ENCODE peak calls at places on chromosomes 2 and 18, in seven cellular contexts. M is CD4-positive, alpha-beta T cell; W is colonic mucosa; J is stomach; O is AG10803; F is A549; K is type B pancreatic cell. C is an unnamed sample.

GRCh38 chr18:36693931-36694661 is 134.7 kb downstream of the TPGS2 start:
- DNase-seq in K (no peak), O (peak), F (peak), J (no peak), W (no peak), M (no peak), C (no peak)

GRCh38 chr2:203510941-203511305 is 24.2 kb downstream of the RAPH1 start:
- DNase-seq in F (no peak), M (no peak), J (no peak), W (peak), K (no peak), O (no peak), C (no peak)

GRCh38 chr18:59141294-59142068 is 1.8 kb downstream of the SEC11C start:
- DNase-seq in W (no peak), F (no peak), O (no peak), K (no peak), M (no peak), J (no peak), C (no peak)

GRCh38 chr2:169485650-169486138 is 6.4 kb downstream of the BBS5 start:
- DNase-seq in F (no peak), K (no peak), W (no peak), J (no peak), O (no peak), M (no peak), C (no peak)

GRCh38 chr2:115075800-115076199 is 633.4 kb downstream of the DPP10 start:
- DNase-seq in J (no peak), M (no peak), O (no peak), K (no peak), F (no peak), W (no peak), C (no peak)

GRCh38 chr2:175275499-175275898 is 94.0 kb upstream of the ATP5MC3 start:
- DNase-seq in F (no peak), K (no peak), J (no peak), M (no peak), W (no peak), O (no peak), C (no peak)

GRCh38 chr18:43847164-43848091 is 570.1 kb upstream of the SYT4 start:
- DNase-seq in K (no peak), F (no peak), J (no peak), O (peak), W (no peak), M (no peak), C (no peak)

GRCh38 chr2:169965495-169965894 is 138.2 kb downstream of the UBR3 start:
- DNase-seq in O (no peak), F (no peak), J (no peak), W (no peak), M (no peak), K (no peak), C (no peak)

GRCh38 chr2:170088776-170089175 is 89.2 kb upstream of the MYO3B start:
- DNase-seq in O (peak), K (no peak), J (no peak), F (no peak), W (no peak), M (no peak), C (no peak)

GRCh38 chr2:229627728-229628127 is 86.6 kb downstream of the DNER start:
- DNase-seq in F (no peak), J (no peak), W (no peak), M (no peak), O (no peak), K (no peak), C (no peak)

GRCh38 chr2:119198267-119198840 is 25.3 kb upstream of the STEAP3 start:
- DNase-seq in J (no peak), W (no peak), O (peak), M (no peak), K (no peak), F (no peak), C (no peak)

GRCh38 chr2:241584446-241584845 is 25.9 kb downstream of the BOK start:
- DNase-seq in F (peak), J (no peak), M (no peak), K (no peak), W (no peak), O (peak), C (no peak)

GRCh38 chr2:222283634-222284033 is 15.2 kb downstream of the PAX3 start:
- DNase-seq in M (no peak), J (no peak), O (no peak), F (no peak), K (no peak), W (no peak), C (no peak)

GRCh38 chr2:187581125-187581896 is 27.1 kb upstream of the TFPI start:
- DNase-seq in M (no peak), K (no peak), W (peak), J (no peak), O (peak), F (peak), C (no peak)

GRCh38 chr2:46689993-46690392 is 210.6 kb downstream of the TMEM247 start:
- DNase-seq in M (no peak), F (no peak), J (no peak), W (no peak), K (no peak), O (peak), C (no peak)

GRCh38 chr2:25960920-25961319 is 21.4 kb downstream of the KIF3C start:
- DNase-seq in O (peak), W (no peak), J (no peak), F (no peak), M (no peak), K (no peak), C (no peak)

GRCh38 chr2:236180831-236181453 is 12.8 kb upstream of the GBX2 start:
- DNase-seq in W (peak), J (peak), K (no peak), F (peak), M (peak), O (peak), C (no peak)

GRCh38 chr2:179909845-179910734 is 48.7 kb upstream of the ZNF385B start:
- DNase-seq in O (no peak), M (no peak), F (no peak), K (no peak), J (no peak), W (no peak), C (no peak)

GRCh38 chr2:172735646-172736418 is at the start of gene RAPGEF4:
- DNase-seq in J (no peak), W (no peak), K (no peak), M (no peak), O (no peak), F (no peak), C (peak)

GRCh38 chr2:25043241-25043867 is 1.5 kb downstream of the EFR3B start:
- DNase-seq in F (peak), M (peak), K (no peak), O (peak), W (no peak), J (no peak), C (no peak)

GRCh38 chr2:11006191-11006590 is 94.5 kb downstream of the KCNF1 start:
- DNase-seq in F (no peak), O (no peak), K (no peak), J (no peak), W (no peak), M (no peak), C (no peak)

GRCh38 chr2:133333189-133333588 is 235.1 kb downstream of the NCKAP5 start:
- DNase-seq in F (no peak), K (no peak), J (no peak), W (no peak), O (no peak), M (no peak), C (no peak)

GRCh38 chr2:190409616-190410015 is 1.5 kb downstream of the MFSD6 start:
- DNase-seq in O (no peak), J (no peak), F (no peak), W (no peak), M (no peak), K (no peak), C (no peak)

GRCh38 chr2:229715895-229716507 is 1.6 kb upstream of the DNER start:
- DNase-seq in F (peak), W (peak), K (no peak), O (no peak), M (no peak), J (no peak), C (no peak)

GRCh38 chr2:209763106-209763505 is 8.5 kb upstream of the UNC80 start:
- DNase-seq in F (no peak), W (no peak), K (no peak), O (no peak), M (no peak), J (no peak), C (no peak)

GRCh38 chr2:229879551-229879950 is 42.3 kb downstream of the TRIP12 start:
- DNase-seq in M (no peak), J (no peak), K (no peak), O (no peak), F (no peak), W (no peak), C (no peak)

GRCh38 chr2:217248312-217248935 is 388.6 kb upstream of the TNP1 start:
- DNase-seq in O (peak), M (no peak), F (no peak), J (peak), K (no peak), W (peak), C (peak)

GRCh38 chr2:105278654-105279053 is 37.1 kb downstream of the GPR45 start:
- DNase-seq in J (no peak), M (no peak), O (no peak), K (no peak), F (peak), W (no peak), C (no peak)
- TF ChIP-seq CTCF in J (no peak), M (no peak), O (no peak), K (no peak), F (no peak), W (no peak), C (no peak)

GRCh38 chr2:226985227-226985946 is 149.5 kb downstream of the RHBDD1 start:
- DNase-seq in M (no peak), J (no peak), F (peak), K (no peak), W (peak), O (peak), C (no peak)
- TF ChIP-seq CTCF in M (peak), J (peak), F (peak), K (peak), W (peak), O (peak), C (peak)

GRCh38 chr2:71276311-71277158 is 49.6 kb upstream of the PAIP2B start:
- DNase-seq in W (peak), M (peak), J (peak), K (peak), F (peak), O (peak), C (peak)
- TF ChIP-seq CTCF in W (no peak), M (no peak), J (no peak), K (no peak), F (no peak), O (peak), C (no peak)

GRCh38 chr2:161979490-161979889 is 94.5 kb downstream of the DPP4 start:
- DNase-seq in J (no peak), F (no peak), O (no peak), W (no peak), M (no peak), K (no peak), C (no peak)
- TF ChIP-seq CTCF in J (no peak), F (no peak), O (no peak), W (no peak), M (no peak), K (no peak), C (no peak)

GRCh38 chr2:44772670-44773378 is 168.7 kb upstream of the SIX3 start:
- DNase-seq in K (no peak), J (no peak), W (no peak), O (no peak), F (no peak), M (no peak), C (no peak)

GRCh38 chr2:44777542-44777941 is 164.0 kb upstream of the SIX3 start:
- DNase-seq in W (no peak), J (no peak), F (no peak), K (no peak), M (no peak), O (no peak), C (no peak)

GRCh38 chr2:44776924-44777480 is 164.5 kb upstream of the SIX3 start:
- DNase-seq in M (no peak), W (no peak), J (no peak), K (no peak), O (no peak), F (no peak), C (no peak)

GRCh38 chr2:44772131-44772530 is 169.4 kb upstream of the SIX3 start:
- DNase-seq in O (no peak), M (no peak), F (no peak), J (no peak), K (no peak), W (peak), C (no peak)

DNA sequence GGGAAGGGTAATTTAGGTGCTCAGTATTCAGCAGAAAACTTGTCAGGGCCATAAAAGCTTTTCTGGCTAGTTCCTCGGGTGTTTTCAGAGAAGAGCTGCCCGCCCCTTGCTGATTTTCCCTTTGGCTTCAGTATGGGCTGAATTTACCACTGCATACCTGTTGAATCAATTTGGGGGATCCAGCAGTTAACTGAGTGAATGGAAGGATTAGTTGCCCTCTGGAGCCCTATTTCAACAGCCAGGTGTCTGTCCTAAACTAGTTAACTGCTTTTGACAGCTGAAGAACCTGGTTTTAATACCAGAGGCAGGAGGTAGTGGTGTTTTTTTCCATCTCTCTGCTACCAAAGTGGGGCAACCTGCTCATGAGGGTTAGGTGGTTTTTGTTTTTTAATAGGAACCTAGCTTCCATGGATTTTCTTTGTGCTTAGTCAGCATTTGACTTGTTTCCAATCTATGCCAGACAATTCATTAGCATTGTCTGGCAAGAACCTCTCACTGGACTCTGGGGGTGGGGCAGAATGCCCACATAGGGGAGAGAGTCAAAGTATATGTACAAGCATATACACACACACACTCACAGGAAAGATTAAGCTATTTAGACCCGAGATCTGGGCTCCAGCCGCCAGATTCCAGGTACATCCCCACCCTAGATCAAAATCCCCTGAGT is 166.5 kb upstream of the SIX3 start:
- DNase-seq in F (no peak), O (no peak), J (no peak), K (no peak), M (no peak), W (no peak), C (no peak)
- TF ChIP-seq CTCF in F (no peak), O (no peak), J (no peak), K (no peak), M (no peak), W (no peak), C (no peak)

DNA sequence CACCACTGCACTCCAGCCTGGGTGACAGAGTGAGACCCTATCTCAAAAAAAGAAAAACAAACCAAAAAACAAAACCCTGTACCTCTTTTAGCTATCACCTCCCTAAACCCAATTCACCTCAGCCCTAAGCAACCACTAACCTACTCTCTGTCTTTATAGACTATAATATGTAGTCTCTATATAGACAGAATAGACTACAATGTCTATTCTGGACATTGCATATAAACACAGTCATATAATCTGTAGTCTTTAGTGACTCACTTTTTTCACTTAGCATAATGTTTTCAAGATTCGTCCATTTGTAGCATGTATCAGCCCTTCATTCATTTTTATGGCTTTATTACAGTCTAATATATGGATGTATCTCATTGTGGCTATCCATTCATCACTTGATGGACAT is 37.2 kb upstream of the MRPL33 start:
- DNase-seq in M (no peak), W (no peak), K (no peak), F (no peak), O (no peak), J (no peak), C (no peak)
- TF ChIP-seq CTCF in M (no peak), W (no peak), K (no peak), F (no peak), O (no peak), J (no peak), C (no peak)

GRCh38 chr2:202278944-202279343 is 13.4 kb downstream of the NOP58 start:
- DNase-seq in F (peak), O (peak), M (no peak), W (no peak), K (no peak), J (no peak), C (no peak)
- TF ChIP-seq CTCF in F (peak), O (peak), M (peak), W (peak), K (peak), J (peak), C (no peak)

GRCh38 chr2:88489181-88489580 is 36.7 kb upstream of the FOXI3 start:
- DNase-seq in M (no peak), O (no peak), W (no peak), F (peak), K (no peak), J (no peak), C (no peak)
- TF ChIP-seq CTCF in M (no peak), O (no peak), W (no peak), F (no peak), K (no peak), J (no peak), C (no peak)

GRCh38 chr18:64410685-64411084 is 261.8 kb upstream of the LINC00305 start:
- DNase-seq in M (no peak), O (no peak), W (no peak), F (no peak), J (no peak), K (no peak), C (no peak)

GRCh38 chr18:64403784-64404498 is 255.1 kb upstream of the LINC00305 start:
- DNase-seq in J (no peak), O (no peak), W (no peak), M (no peak), F (no peak), K (no peak), C (no peak)

GRCh38 chr18:64405161-64405560 is 256.3 kb upstream of the LINC00305 start:
- DNase-seq in O (no peak), M (no peak), J (no peak), W (no peak), F (no peak), K (no peak), C (no peak)

GRCh38 chr18:64407606-64408005 is 258.7 kb upstream of the LINC00305 start:
- DNase-seq in O (no peak), M (no peak), W (no peak), K (no peak), J (no peak), F (no peak), C (no peak)

GRCh38 chr18:64409511-64409910 is 260.6 kb upstream of the LINC00305 start:
- DNase-seq in J (no peak), K (no peak), F (peak), M (no peak), O (no peak), W (no peak), C (no peak)
- TF ChIP-seq CTCF in J (peak), K (peak), F (no peak), M (no peak), O (peak), W (no peak), C (peak)

C was measured in mesothelial cell of epicardium.